ENCODE peak calls at places on chromosomes 4 and X, in eight cellular contexts. One of them, this sample, is unnamed. For H3K4me1, the result is how much of the 10 kb centered on the place peaks cover.

GRCh38 chr4:5893013-5893580 is at the start of gene CRMP1:
- DNase-seq in A549: no peak
- DNase-seq in uterus: no peak
- DNase-seq in suprapubic skin: no peak
- DNase-seq in vagina: no peak
- DNase-seq in breast epithelium: no peak
- DNase-seq in heart left ventricle: no peak
- DNase-seq in HCT116: no peak
- DNase-seq in this sample: no peak

GRCh38 chrX:100368167-100368566 is 41.9 kb downstream of the PCDH19 start:
- DNase-seq in A549: peak
- DNase-seq in uterus: no peak
- DNase-seq in suprapubic skin: no peak
- DNase-seq in vagina: no peak
- DNase-seq in breast epithelium: no peak
- DNase-seq in heart left ventricle: no peak
- DNase-seq in HCT116: peak
- DNase-seq in this sample: no peak

GRCh38 chr4:77921701-77922100 is 59.1 kb downstream of the MRPL1 start:
- DNase-seq in A549: peak
- DNase-seq in uterus: no peak
- DNase-seq in suprapubic skin: no peak
- DNase-seq in vagina: no peak
- DNase-seq in breast epithelium: no peak
- DNase-seq in heart left ventricle: no peak
- DNase-seq in HCT116: peak
- DNase-seq in this sample: no peak

GRCh38 chrX:40152706-40153334 is 55.1 kb upstream of the BCOR start:
- DNase-seq in A549: peak
- DNase-seq in uterus: no peak
- DNase-seq in suprapubic skin: no peak
- DNase-seq in vagina: no peak
- DNase-seq in breast epithelium: no peak
- DNase-seq in heart left ventricle: peak
- DNase-seq in HCT116: no peak
- DNase-seq in this sample: no peak

GRCh38 chrX:11187001-11187400 is 75.9 kb downstream of the HCCS start:
- DNase-seq in A549: no peak
- DNase-seq in uterus: no peak
- DNase-seq in suprapubic skin: no peak
- DNase-seq in vagina: no peak
- DNase-seq in breast epithelium: no peak
- DNase-seq in heart left ventricle: no peak
- DNase-seq in HCT116: no peak
- DNase-seq in this sample: no peak

GRCh38 chr4:152605641-152606304 is 69.9 kb upstream of the FBXW7 start:
- DNase-seq in A549: no peak
- DNase-seq in uterus: no peak
- DNase-seq in suprapubic skin: no peak
- DNase-seq in vagina: no peak
- DNase-seq in breast epithelium: no peak
- DNase-seq in heart left ventricle: no peak
- DNase-seq in HCT116: no peak
- DNase-seq in this sample: no peak

GRCh38 chr4:48756689-48757220 is 23.3 kb downstream of the FRYL start:
- DNase-seq in A549: no peak
- DNase-seq in uterus: no peak
- DNase-seq in suprapubic skin: no peak
- DNase-seq in vagina: no peak
- DNase-seq in breast epithelium: no peak
- DNase-seq in heart left ventricle: no peak
- DNase-seq in HCT116: no peak
- DNase-seq in this sample: no peak

GRCh38 chrX:67654301-67654700 is 110.5 kb downstream of the AR start:
- DNase-seq in A549: no peak
- DNase-seq in uterus: no peak
- DNase-seq in suprapubic skin: no peak
- DNase-seq in vagina: no peak
- DNase-seq in breast epithelium: no peak
- DNase-seq in heart left ventricle: no peak
- DNase-seq in HCT116: no peak
- DNase-seq in this sample: no peak

GRCh38 chr4:168076989-168077725 is 15.2 kb upstream of the ANXA10 start:
- DNase-seq in A549: peak
- DNase-seq in uterus: peak
- DNase-seq in suprapubic skin: no peak
- DNase-seq in vagina: no peak
- DNase-seq in breast epithelium: no peak
- DNase-seq in heart left ventricle: no peak
- DNase-seq in HCT116: peak
- DNase-seq in this sample: peak

GRCh38 chrX:21883258-21883657 is 27.5 kb downstream of the YY2 start:
- DNase-seq in A549: peak
- DNase-seq in uterus: no peak
- DNase-seq in suprapubic skin: no peak
- DNase-seq in vagina: no peak
- DNase-seq in breast epithelium: no peak
- DNase-seq in heart left ventricle: no peak
- DNase-seq in HCT116: no peak
- DNase-seq in this sample: no peak

GRCh38 chr4:160038560-160038959 is 935.7 kb downstream of the RAPGEF2 start:
- DNase-seq in A549: peak
- DNase-seq in uterus: no peak
- DNase-seq in suprapubic skin: no peak
- DNase-seq in vagina: no peak
- DNase-seq in breast epithelium: no peak
- DNase-seq in heart left ventricle: no peak
- DNase-seq in HCT116: no peak
- DNase-seq in this sample: no peak

GRCh38 chr4:48025005-48025404 is 8.4 kb downstream of the NIPAL1 start:
- DNase-seq in A549: no peak
- DNase-seq in uterus: no peak
- DNase-seq in suprapubic skin: no peak
- DNase-seq in vagina: no peak
- DNase-seq in breast epithelium: no peak
- DNase-seq in heart left ventricle: no peak
- DNase-seq in HCT116: no peak
- DNase-seq in this sample: no peak

GRCh38 chr4:106126062-106126461 is 189.9 kb downstream of the TBCK start:
- DNase-seq in A549: no peak
- DNase-seq in uterus: no peak
- DNase-seq in suprapubic skin: no peak
- DNase-seq in vagina: no peak
- DNase-seq in breast epithelium: no peak
- DNase-seq in heart left ventricle: no peak
- DNase-seq in HCT116: no peak
- DNase-seq in this sample: no peak

GRCh38 chrX:115332832-115333231 is 43.3 kb downstream of the LUZP4 start:
- DNase-seq in A549: no peak
- DNase-seq in uterus: peak
- DNase-seq in suprapubic skin: no peak
- DNase-seq in vagina: no peak
- DNase-seq in breast epithelium: no peak
- DNase-seq in heart left ventricle: no peak
- DNase-seq in HCT116: no peak
- DNase-seq in this sample: no peak
- H3K4me3 ChIP-seq in A549: no peak
- H3K4me3 ChIP-seq in uterus: no peak
- H3K4me3 ChIP-seq in suprapubic skin: no peak
- H3K4me3 ChIP-seq in vagina: no peak
- H3K4me3 ChIP-seq in breast epithelium: no peak
- H3K4me3 ChIP-seq in heart left ventricle: no peak
- H3K4me3 ChIP-seq in HCT116: no peak
- H3K4me3 ChIP-seq in this sample: no peak

GRCh38 chr4:82773049-82773448 is 25.5 kb downstream of the SCD5 start:
- DNase-seq in A549: no peak
- DNase-seq in uterus: no peak
- DNase-seq in suprapubic skin: no peak
- DNase-seq in vagina: no peak
- DNase-seq in breast epithelium: no peak
- DNase-seq in heart left ventricle: no peak
- DNase-seq in HCT116: no peak
- DNase-seq in this sample: no peak

GRCh38 chr4:82765134-82765533 is 33.5 kb downstream of the SCD5 start:
- DNase-seq in A549: no peak
- DNase-seq in uterus: no peak
- DNase-seq in suprapubic skin: no peak
- DNase-seq in vagina: no peak
- DNase-seq in breast epithelium: no peak
- DNase-seq in heart left ventricle: no peak
- DNase-seq in HCT116: no peak
- DNase-seq in this sample: no peak

GRCh38 chr4:82774711-82775171 is 23.9 kb downstream of the SCD5 start:
- DNase-seq in A549: no peak
- DNase-seq in uterus: no peak
- DNase-seq in suprapubic skin: no peak
- DNase-seq in vagina: no peak
- DNase-seq in breast epithelium: no peak
- DNase-seq in heart left ventricle: no peak
- DNase-seq in HCT116: no peak
- DNase-seq in this sample: no peak

GRCh38 chr4:82775243-82775642 is 23.4 kb downstream of the SCD5 start:
- DNase-seq in A549: no peak
- DNase-seq in uterus: no peak
- DNase-seq in suprapubic skin: no peak
- DNase-seq in vagina: no peak
- DNase-seq in breast epithelium: no peak
- DNase-seq in heart left ventricle: no peak
- DNase-seq in HCT116: no peak
- DNase-seq in this sample: no peak

DNA sequence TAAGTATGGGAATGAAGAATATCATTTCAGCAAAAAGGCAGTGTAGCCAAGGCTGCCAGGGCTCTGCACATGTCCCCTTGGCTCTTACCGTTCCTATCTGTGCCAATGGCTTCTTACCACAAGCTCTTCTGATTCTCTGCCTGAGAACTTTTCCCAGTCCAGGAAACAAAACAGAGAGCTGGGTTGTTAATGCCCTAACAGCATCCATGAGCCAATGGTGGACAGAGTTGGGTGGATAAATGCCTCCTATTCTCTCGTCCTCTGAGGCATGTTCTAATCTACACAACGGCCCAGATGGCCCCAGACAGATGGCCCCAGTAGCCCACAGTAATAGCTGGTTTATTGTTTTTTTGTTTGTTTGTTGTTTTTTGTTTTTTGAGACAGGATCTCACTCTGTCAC is 28.0 kb downstream of the SCD5 start:
- DNase-seq in A549: no peak
- DNase-seq in uterus: no peak
- DNase-seq in suprapubic skin: no peak
- DNase-seq in vagina: no peak
- DNase-seq in breast epithelium: no peak
- DNase-seq in heart left ventricle: no peak
- DNase-seq in HCT116: no peak
- DNase-seq in this sample: no peak
- H3K4me1 ChIP-seq in A549: under half
- H3K4me1 ChIP-seq in uterus: under half
- H3K4me1 ChIP-seq in suprapubic skin: under half
- H3K4me1 ChIP-seq in vagina: under half
- H3K4me1 ChIP-seq in breast epithelium: under half
- H3K4me1 ChIP-seq in heart left ventricle: under half
- H3K4me1 ChIP-seq in HCT116: under half
- H3K4me1 ChIP-seq in this sample: under half

DNA sequence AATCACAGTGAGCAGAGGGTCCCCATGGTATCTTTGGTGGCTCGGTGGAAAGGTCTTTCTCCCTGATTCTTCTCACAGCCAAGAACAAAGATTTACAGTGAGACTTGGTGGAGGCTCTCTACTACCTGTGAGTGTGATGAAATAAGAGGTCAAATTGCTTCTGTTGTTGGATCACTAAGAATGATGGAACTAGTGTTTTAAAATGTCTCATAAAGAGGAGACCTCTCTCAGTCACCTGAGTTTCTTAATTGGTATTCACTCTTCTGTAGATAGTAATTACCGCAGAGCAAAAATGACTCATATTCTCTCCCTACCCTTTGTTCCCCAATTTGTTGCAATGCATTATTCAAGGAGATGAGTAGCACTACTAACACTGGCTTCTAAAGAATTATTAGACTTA is 100.9 kb upstream of the TBC1D9 start:
- DNase-seq in A549: no peak
- DNase-seq in uterus: no peak
- DNase-seq in suprapubic skin: no peak
- DNase-seq in vagina: no peak
- DNase-seq in breast epithelium: no peak
- DNase-seq in heart left ventricle: no peak
- DNase-seq in HCT116: peak
- DNase-seq in this sample: no peak
- TF ChIP-seq POLR2A in A549: no peak
- TF ChIP-seq POLR2A in uterus: no peak
- TF ChIP-seq POLR2A in suprapubic skin: no peak
- TF ChIP-seq POLR2A in vagina: no peak
- TF ChIP-seq POLR2A in breast epithelium: no peak
- TF ChIP-seq POLR2A in heart left ventricle: no peak
- TF ChIP-seq POLR2A in HCT116: no peak
- TF ChIP-seq POLR2A in this sample: no peak

GRCh38 chrX:46577116-46578005 is 3.8 kb downstream of the CHST7 start:
- DNase-seq in A549: no peak
- DNase-seq in uterus: no peak
- DNase-seq in suprapubic skin: no peak
- DNase-seq in vagina: no peak
- DNase-seq in breast epithelium: no peak
- DNase-seq in heart left ventricle: no peak
- DNase-seq in HCT116: no peak
- DNase-seq in this sample: no peak

GRCh38 chrX:46575991-46576392 is 2.4 kb downstream of the CHST7 start:
- DNase-seq in A549: no peak
- DNase-seq in uterus: peak
- DNase-seq in suprapubic skin: no peak
- DNase-seq in vagina: no peak
- DNase-seq in breast epithelium: no peak
- DNase-seq in heart left ventricle: no peak
- DNase-seq in HCT116: no peak
- DNase-seq in this sample: peak

GRCh38 chrX:46574941-46575381 is 1.4 kb downstream of the CHST7 start:
- DNase-seq in A549: no peak
- DNase-seq in uterus: no peak
- DNase-seq in suprapubic skin: no peak
- DNase-seq in vagina: no peak
- DNase-seq in breast epithelium: no peak
- DNase-seq in heart left ventricle: peak
- DNase-seq in HCT116: no peak
- DNase-seq in this sample: peak

GRCh38 chrX:46575586-46575985 is 2.0 kb downstream of the CHST7 start:
- DNase-seq in A549: no peak
- DNase-seq in uterus: no peak
- DNase-seq in suprapubic skin: no peak
- DNase-seq in vagina: no peak
- DNase-seq in breast epithelium: no peak
- DNase-seq in heart left ventricle: no peak
- DNase-seq in HCT116: no peak
- DNase-seq in this sample: no peak

DNA sequence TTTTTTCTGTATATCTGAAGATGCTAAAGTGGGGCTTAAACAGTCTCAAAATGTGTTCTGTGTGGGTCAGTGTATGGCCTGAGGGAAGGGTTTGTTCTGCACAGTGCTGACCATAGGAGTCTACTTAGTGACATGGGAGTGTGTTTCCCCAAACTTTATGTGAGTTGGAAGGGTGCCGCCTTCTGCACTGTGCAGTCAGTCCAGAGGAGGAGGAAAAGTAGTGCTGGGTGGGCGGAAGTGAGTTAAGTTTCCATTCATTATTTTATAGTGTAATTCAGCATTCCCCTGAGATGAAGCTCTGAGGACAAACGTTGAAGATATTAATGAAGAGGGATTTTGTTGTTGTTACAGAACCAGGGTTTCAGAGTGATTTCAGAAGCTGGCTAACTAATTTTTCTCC is 2.9 kb downstream of the CHST7 start:
- DNase-seq in A549: no peak
- DNase-seq in uterus: peak
- DNase-seq in suprapubic skin: no peak
- DNase-seq in vagina: no peak
- DNase-seq in breast epithelium: no peak
- DNase-seq in heart left ventricle: no peak
- DNase-seq in HCT116: no peak
- DNase-seq in this sample: peak
- H3K4me3 ChIP-seq in A549: peak
- H3K4me3 ChIP-seq in uterus: no peak
- H3K4me3 ChIP-seq in suprapubic skin: peak
- H3K4me3 ChIP-seq in vagina: peak
- H3K4me3 ChIP-seq in breast epithelium: peak
- H3K4me3 ChIP-seq in heart left ventricle: peak
- H3K4me3 ChIP-seq in HCT116: no peak
- H3K4me3 ChIP-seq in this sample: no peak

This sample was measured in adrenal gland.